ENCODE peak calls at places on chromosomes 11 and 22, in eight cellular contexts. V is fibroblast of lung, G is upper lobe of right lung, J is Peyer's patch, B is dorsolateral prefrontal cortex, C is tibial artery, F is epithelial cell of esophagus, D is choroid plexus epithelial cell. O is an unnamed sample.

GRCh38 chr11:74611369-74611861 is 19.0 kb downstream of the POLD3 start:
- DNase-seq in V (peak), G (no peak), J (no peak), B (no peak), C (no peak), F (peak), D (peak), O (peak)

GRCh38 chr11:31958086-31958735 is 132.7 kb upstream of the RCN1 start:
- DNase-seq in V (peak), G (peak), J (peak), B (peak), C (no peak), F (peak), D (peak), O (peak)

GRCh38 chr11:134065381-134065780 is 3.5 kb upstream of the JAM3 start:
- DNase-seq in V (no peak), G (no peak), J (no peak), B (no peak), C (no peak), F (no peak), D (no peak), O (no peak)

GRCh38 chr11:20599424-20600346 is at the start of gene SLC6A5:
- DNase-seq in V (peak), G (peak), J (no peak), B (no peak), C (no peak), F (peak), D (peak), O (peak)

GRCh38 chr22:44330727-44331660 is 18.2 kb upstream of the SHISAL1 start:
- DNase-seq in V (no peak), G (no peak), J (no peak), B (no peak), C (no peak), F (peak), D (no peak), O (no peak)

GRCh38 chr11:118918128-118918685 is 7.5 kb downstream of the BCL9L start:
- DNase-seq in V (peak), G (no peak), J (peak), B (no peak), C (peak), F (peak), D (peak), O (peak)

GRCh38 chr11:73795925-73796632 is 8.4 kb downstream of the MRPL48 start:
- DNase-seq in V (no peak), G (no peak), J (no peak), B (peak), C (no peak), F (no peak), D (no peak), O (no peak)

GRCh38 chr11:13939952-13940610 is 22.4 kb upstream of the SPON1 start:
- DNase-seq in V (no peak), G (no peak), J (no peak), B (no peak), C (no peak), F (peak), D (no peak), O (no peak)

GRCh38 chr22:50027639-50028537 is 15.3 kb upstream of the IL17REL start:
- DNase-seq in V (peak), G (peak), J (peak), B (peak), C (no peak), F (peak), D (peak), O (no peak)

GRCh38 chr11:120337896-120338840 is 2.0 kb downstream of the ARHGEF12 start:
- DNase-seq in V (peak), G (no peak), J (no peak), B (no peak), C (no peak), F (peak), D (peak), O (peak)

GRCh38 chr22:30516731-30517130 is 11.2 kb upstream of the SEC14L4 start:
- DNase-seq in V (no peak), G (no peak), J (no peak), B (no peak), C (no peak), F (no peak), D (no peak), O (no peak)
- H3K4me3 ChIP-seq in V (no peak), G (no peak), J (no peak), B (no peak), C (no peak), F (no peak), D (no peak), O (no peak)

GRCh38 chr11:83921447-83922192 is 635.5 kb upstream of the CCDC90B start:
- DNase-seq in V (no peak), G (no peak), J (no peak), B (no peak), C (no peak), F (no peak), D (no peak), O (no peak)
- TF ChIP-seq CTCF in V (no peak), G (no peak), J (no peak), B (no peak), C (no peak), F (no peak), D (no peak), O (no peak)

GRCh38 chr11:67277231-67277961 is 11.1 kb downstream of the GRK2 start:
- DNase-seq in V (peak), G (peak), J (peak), B (peak), C (peak), F (peak), D (peak), O (peak)
- H3K4me3 ChIP-seq in V (peak), G (peak), J (peak), B (no peak), C (peak), F (no peak), D (peak), O (peak)

GRCh38 chr11:115958089-115959000 is 454.1 kb upstream of the CADM1 start:
- DNase-seq in V (no peak), G (no peak), J (no peak), B (no peak), C (no peak), F (no peak), D (no peak), O (no peak)
- TF ChIP-seq CTCF in V (no peak), G (no peak), J (no peak), B (no peak), C (no peak), F (no peak), D (no peak), O (no peak)

O was measured in fibroblast of villous mesenchyme.